ENCODE peak calls at places on chromosomes 11 and 22, in five cellular contexts. T is body of pancreas, C is PC-9, B is OCI-LY7, M is colonic mucosa. W is an unnamed sample.
A peak's percentile ranks its signal among the peaks of the same experiment; 100 is the strongest.

GRCh38 chr11:90775573-90776165 is 552.8 kb upstream of the CHORDC1 start:
- DNase-seq in B (no peak), M (no peak), C (no peak), T (no peak), W (no peak)

GRCh38 chr11:93054881-93055280 is 85.4 kb downstream of the MTNR1B start:
- DNase-seq in C (peak; percentile 47), T (no peak), B (no peak), M (no peak), W (no peak)

GRCh38 chr22:46084376-46084775 is 66.0 kb upstream of the PPARA start:
- DNase-seq in B (no peak), C (no peak), T (no peak), M (no peak), W (no peak)

GRCh38 chr11:34151166-34151565 is 45.7 kb downstream of the NAT10 start:
- DNase-seq in M (no peak), C (no peak), T (no peak), B (no peak), W (no peak)

GRCh38 chr22:20550057-20550817 is 42.8 kb downstream of the MED15 start:
- DNase-seq in M (no peak), B (no peak), C (no peak), T (no peak), W (no peak)

GRCh38 chr11:103798456-103798855 is 238.0 kb upstream of the DDI1 start:
- DNase-seq in M (no peak), B (no peak), C (no peak), T (no peak), W (no peak)

GRCh38 chr11:10476342-10476741 is 21.3 kb downstream of the AMPD3 start:
- DNase-seq in C (no peak), B (no peak), M (no peak), T (no peak), W (no peak)

GRCh38 chr11:114082767-114083181 is 23.3 kb downstream of the ZBTB16 start:
- DNase-seq in T (peak; percentile 56), M (no peak), B (no peak), C (no peak), W (no peak)

GRCh38 chr11:33655842-33656600 is 44.6 kb downstream of the C11orf91 start:
- DNase-seq in T (no peak), C (no peak), B (no peak), M (no peak), W (no peak)

GRCh38 chr11:77195071-77195705 is 67.1 kb downstream of the MYO7A start:
- DNase-seq in T (no peak), C (no peak), M (no peak), B (no peak), W (no peak)

GRCh38 chr22:17303840-17304779 is 65.2 kb upstream of the CECR2 start:
- DNase-seq in M (no peak), B (peak; percentile 41), C (no peak), T (no peak), W (no peak)

GRCh38 chr11:111749646-111750045 is 16.5 kb downstream of the PPP2R1B start:
- DNase-seq in M (no peak), B (no peak), C (no peak), T (no peak), W (no peak)

GRCh38 chr22:29260031-29260560 is 7.7 kb downstream of the RHBDD3 start:
- DNase-seq in B (no peak), M (no peak), T (no peak), C (no peak), W (peak; percentile 69)

GRCh38 chr22:19213496-19214473 is 35.2 kb upstream of the SLC25A1 start:
- DNase-seq in M (no peak), B (no peak), C (no peak), T (no peak), W (no peak)

GRCh38 chr11:116582621-116583020 is 190.2 kb downstream of the BUD13 start:
- DNase-seq in B (no peak), T (no peak), M (no peak), C (no peak), W (no peak)

GRCh38 chr22:19132693-19133400 is 1.7 kb downstream of the TSSK2 start:
- DNase-seq in C (no peak), T (no peak), B (no peak), M (no peak), W (no peak)

GRCh38 chr11:69008774-69009440 is 4.1 kb downstream of the MRGPRF start:
- DNase-seq in T (no peak), B (no peak), C (peak; percentile 95), M (peak; percentile 80), W (peak; percentile 52)

GRCh38 chr11:10899542-10899830 is 41.6 kb upstream of the ZBED5 start:
- DNase-seq in C (peak; percentile 57), M (peak; percentile 56), B (no peak), T (no peak), W (peak; percentile 52)

GRCh38 chr11:19241260-19242183 is 777 bp upstream of the E2F8 start:
- DNase-seq in T (peak; percentile 37), C (peak; percentile 67), B (peak; percentile 86), M (peak; percentile 80), W (peak; percentile 35)

GRCh38 chr11:76701701-76702100 is 31.2 kb upstream of the LRRC32 start:
- DNase-seq in M (no peak), T (no peak), C (peak; percentile 65), B (no peak), W (no peak)

GRCh38 chr11:126888126-126888712 is 112.4 kb downstream of the KIRREL3 start:
- DNase-seq in T (no peak), M (no peak), C (no peak), B (no peak), W (no peak)

GRCh38 chr11:68255526-68255925 is 16.2 kb downstream of the C11orf24 start:
- DNase-seq in C (no peak), T (no peak), M (no peak), B (no peak), W (no peak)

GRCh38 chr11:86672007-86672621 is at the start of gene ME3:
- DNase-seq in M (peak; percentile 71), C (peak; percentile 74), T (peak; percentile 77), B (no peak), W (peak; percentile 35)

GRCh38 chr11:24234822-24235508 is 261.9 kb upstream of the LUZP2 start:
- DNase-seq in T (no peak), M (peak; percentile 20), B (no peak), C (peak; percentile 16), W (peak; percentile 65)

GRCh38 chr11:73414977-73415492 is 38.8 kb downstream of the RELT start:
- DNase-seq in M (no peak), T (no peak), C (no peak), B (no peak), W (no peak)

GRCh38 chr22:38271927-38272372 is 860 bp downstream of the TMEM184B start:
- DNase-seq in C (peak; percentile 59), M (peak; percentile 80), T (peak; percentile 56), B (no peak), W (no peak)

GRCh38 chr22:27624705-27625104 is 176.9 kb downstream of the MN1 start:
- DNase-seq in B (no peak), M (no peak), T (no peak), C (no peak), W (no peak)

GRCh38 chr11:102234779-102235439 is 82.4 kb upstream of the BIRC3 start:
- DNase-seq in M (no peak), B (no peak), T (no peak), C (no peak), W (no peak)

GRCh38 chr11:67489203-67489859 is 6.5 kb downstream of the AIP start:
- DNase-seq in T (no peak), B (no peak), M (peak; percentile 41), C (no peak), W (no peak)

GRCh38 chr11:62419560-62420342 is 918 bp downstream of the SCGB1A1 start:
- DNase-seq in B (no peak), T (no peak), C (no peak), M (no peak), W (no peak)

GRCh38 chr11:122656631-122657101 is 1.1 kb downstream of the UBASH3B start:
- DNase-seq in T (peak; percentile 30), B (peak; percentile 68), C (peak; percentile 60), M (peak; percentile 30), W (no peak)

GRCh38 chr11:19367051-19367709 is 126.4 kb upstream of the E2F8 start:
- DNase-seq in M (no peak), C (no peak), B (no peak), T (no peak), W (no peak)

GRCh38 chr11:110092577-110093406 is at the start of gene ZC3H12C:
- DNase-seq in C (peak; percentile 89), M (peak; percentile 88), T (peak; percentile 88), B (no peak), W (peak; percentile 86)
- TF ChIP-seq CTCF in C (peak; percentile 24), M (no peak), T (peak; percentile 42), B (no peak), W (peak; percentile 48)

GRCh38 chr22:36549033-36549432 is 20.1 kb upstream of the EIF3D start:
- DNase-seq in M (no peak), B (no peak), C (no peak), T (no peak), W (no peak)

GRCh38 chr22:36548606-36549005 is 19.6 kb upstream of the EIF3D start:
- DNase-seq in B (no peak), C (no peak), T (no peak), M (no peak), W (peak; percentile 40)

GRCh38 chr22:36552300-36552699 is 23.3 kb upstream of the EIF3D start:
- DNase-seq in M (no peak), C (no peak), T (no peak), B (peak; percentile 83), W (no peak)

GRCh38 chr22:36554101-36554500 is 25.1 kb upstream of the EIF3D start:
- DNase-seq in M (no peak), C (peak; percentile 25), B (peak; percentile 13), T (no peak), W (no peak)

GRCh38 chr22:36551096-36551495 is 22.1 kb upstream of the EIF3D start:
- DNase-seq in B (no peak), C (no peak), T (no peak), M (no peak), W (no peak)
- H3K4me1 ChIP-seq in B (peaks cover 38% of the 10 kb centered on the region), C (peaks cover 16% of the 10 kb centered on the region), T (peaks cover 1% of the 10 kb centered on the region), M (no peaks in the 10 kb centered on the region), W (peaks cover under 1% of the 10 kb centered on the region)

GRCh38 chr11:134921938-134922337 is 509.9 kb upstream of the B3GAT1 start:
- DNase-seq in M (no peak), C (no peak), T (no peak), B (no peak), W (no peak)
- TF ChIP-seq CTCF in M (no peak), C (no peak), T (no peak), B (no peak), W (no peak)

GRCh38 chr11:12813371-12814225 is 139.4 kb downstream of the TEAD1 start:
- DNase-seq in T (no peak), M (peak; percentile 43), C (peak; percentile 71), B (no peak), W (no peak)

GRCh38 chr11:12815931-12816494 is 141.8 kb downstream of the TEAD1 start:
- DNase-seq in M (no peak), C (no peak), B (peak; percentile 48), T (no peak), W (no peak)

GRCh38 chr11:12817681-12818332 is 143.6 kb downstream of the TEAD1 start:
- DNase-seq in T (no peak), B (no peak), C (no peak), M (no peak), W (no peak)

GRCh38 chr11:12812849-12813248 is 138.6 kb downstream of the TEAD1 start:
- DNase-seq in C (no peak), M (no peak), T (no peak), B (no peak), W (no peak)

DNA sequence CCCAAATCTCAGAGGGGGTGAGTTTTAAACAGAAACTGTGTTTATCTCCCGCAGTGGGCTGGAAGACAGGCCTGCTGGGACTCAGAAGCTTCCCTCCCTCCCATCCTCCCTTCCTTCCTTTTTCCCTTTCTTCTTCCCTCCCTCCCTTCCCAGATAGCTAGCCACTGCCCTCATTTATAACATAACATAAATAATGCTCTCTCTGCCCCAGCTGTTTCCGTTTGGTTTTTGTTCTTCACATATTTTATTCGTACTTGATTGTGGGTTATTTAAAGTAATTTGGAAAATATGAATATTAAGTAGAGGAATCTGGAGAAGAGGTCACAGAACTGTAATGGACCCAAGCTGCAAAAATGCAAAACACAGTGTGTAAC is 140.9 kb downstream of the TEAD1 start:
- DNase-seq in C (no peak), B (no peak), T (no peak), M (no peak), W (no peak)
- H3K4me1 ChIP-seq in C (peaks cover 47% of the 10 kb centered on the region), B (peaks cover 33% of the 10 kb centered on the region), T (peaks cover 26% of the 10 kb centered on the region), M (no peaks in the 10 kb centered on the region), W (peaks cover 37% of the 10 kb centered on the region)